ENCODE peak calls at places on chromosomes 12 and 14, in nine cellular contexts. K is heart left ventricle, T is AG04450, C is fibroblast of pulmonary artery, X is astrocyte of the spinal cord, A is coronary artery, R is upper lobe of left lung, Z is suprapubic skin, B is cardiac muscle cell. D is an unnamed sample.

GRCh38 chr12:85029456-85029855 is 6.6 kb downstream of the TSPAN19 start:
- DNase-seq in K (no peak), T (no peak), C (peak; percentile 61), X (peak; percentile 47), A (no peak), R (no peak), Z (no peak), B (peak; percentile 38), D (no peak)

GRCh38 chr12:113601656-113602263 is 130.1 kb upstream of the LHX5 start:
- DNase-seq in K (no peak), T (no peak), C (peak; percentile 2), X (no peak), A (no peak), R (no peak), Z (no peak), B (peak; percentile 3), D (no peak)

GRCh38 chr12:124010687-124011086 is 37.7 kb downstream of the ZNF664 start:
- DNase-seq in K (no peak), T (no peak), C (no peak), X (no peak), A (peak; percentile 35), R (no peak), Z (no peak), B (no peak), D (no peak)

GRCh38 chr12:57476162-57476992 is 3.3 kb downstream of the ARHGAP9 start:
- DNase-seq in K (no peak), T (no peak), C (no peak), X (no peak), A (no peak), R (peak; percentile 86), Z (no peak), B (no peak), D (no peak)

GRCh38 chr12:1575287-1575798 is 19.0 kb downstream of the FBXL14 start:
- DNase-seq in K (no peak), T (no peak), C (no peak), X (peak; percentile 40), A (no peak), R (peak; percentile 20), Z (no peak), B (peak; percentile 31), D (no peak)

GRCh38 chr14:60094306-60094897 is 2.7 kb downstream of the PCNX4 start:
- DNase-seq in K (peak; percentile 10), T (no peak), C (peak; percentile 75), X (peak; percentile 59), A (no peak), R (no peak), Z (no peak), B (peak; percentile 71), D (no peak)

GRCh38 chr12:57530396-57531142 is 7.9 kb downstream of the MBD6 start:
- DNase-seq in K (no peak), T (no peak), C (no peak), X (no peak), A (no peak), R (no peak), Z (no peak), B (no peak), D (no peak)

GRCh38 chr12:57452937-57453509 is 2.1 kb upstream of the INHBE start:
- DNase-seq in K (peak; percentile 85), T (no peak), C (peak; percentile 82), X (peak; percentile 77), A (no peak), R (no peak), Z (no peak), B (peak; percentile 85), D (peak; percentile 45)

GRCh38 chr12:85641796-85642195 is 194.4 kb downstream of the RASSF9 start:
- DNase-seq in K (no peak), T (no peak), C (no peak), X (no peak), A (no peak), R (no peak), Z (no peak), B (no peak), D (no peak)

GRCh38 chr14:101845896-101846295 is 84.4 kb downstream of the PPP2R5C start:
- DNase-seq in K (no peak), T (no peak), C (no peak), X (no peak), A (no peak), R (no peak), Z (no peak), B (no peak), D (no peak)

GRCh38 chr12:33431648-33432047 is 8.0 kb downstream of the SYT10 start:
- DNase-seq in K (no peak), T (no peak), C (no peak), X (no peak), A (no peak), R (no peak), Z (no peak), B (no peak), D (no peak)

GRCh38 chr12:33423706-33424105 is 15.9 kb downstream of the SYT10 start:
- DNase-seq in K (no peak), T (no peak), C (no peak), X (no peak), A (no peak), R (no peak), Z (no peak), B (no peak), D (no peak)

GRCh38 chr12:33432992-33433391 is 6.6 kb downstream of the SYT10 start:
- DNase-seq in K (no peak), T (no peak), C (no peak), X (no peak), A (no peak), R (no peak), Z (no peak), B (no peak), D (no peak)

GRCh38 chr12:33429468-33429867 is 10.2 kb downstream of the SYT10 start:
- DNase-seq in K (no peak), T (no peak), C (no peak), X (no peak), A (no peak), R (no peak), Z (no peak), B (no peak), D (no peak)

GRCh38 chr12:33427071-33427470 is 12.5 kb downstream of the SYT10 start:
- DNase-seq in K (no peak), T (no peak), C (no peak), X (no peak), A (no peak), R (no peak), Z (no peak), B (no peak), D (no peak)
- TF ChIP-seq CTCF in K (no peak), T (no peak), C (no peak), X (no peak), A (no peak), R (no peak), Z (no peak), B (no peak), D (no peak)

DNA sequence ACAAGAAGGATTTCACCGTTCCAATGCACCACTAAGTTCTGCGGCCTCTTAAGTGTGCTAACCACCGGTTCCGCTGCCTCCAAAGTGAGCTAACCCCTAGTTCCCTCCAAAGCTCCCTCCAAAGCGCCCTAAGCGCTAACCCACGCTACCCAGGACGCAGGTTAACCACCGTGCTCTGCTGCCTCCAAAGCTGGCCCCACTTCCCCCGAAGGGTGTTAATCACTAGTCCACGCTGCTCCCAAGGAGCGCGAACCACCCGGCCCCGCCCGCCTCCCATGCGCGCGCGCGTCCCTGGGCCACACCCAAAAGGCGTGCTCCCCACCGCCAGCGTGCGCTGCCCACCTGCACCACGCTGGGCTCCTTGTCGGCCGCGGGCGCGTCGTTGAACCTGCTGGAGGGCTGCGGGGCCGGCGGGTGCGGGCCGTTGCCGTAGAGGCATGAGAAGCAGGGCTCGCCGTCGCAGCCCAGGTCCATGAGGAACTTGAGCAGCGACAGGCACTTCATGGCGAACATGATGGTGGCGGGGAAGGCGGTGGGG is 11.7 kb downstream of the FAM181A start:
- DNase-seq in K (no peak), T (no peak), C (no peak), X (no peak), A (no peak), R (peak; percentile 85), Z (no peak), B (no peak), D (no peak)
- H3K4me3 ChIP-seq in K (no peak overlapping the region), T (no peak overlapping the region), C (no peak overlapping the region), X (no peak overlapping the region), A (no peak overlapping the region), R (peak overlapping the region; percentile 38), Z (peak overlapping the region; percentile 31), B (no peak overlapping the region), D (no peak overlapping the region)

GRCh38 chr12:79935021-79935623 is at the start of gene PPP1R12A:
- DNase-seq in K (peak; percentile 98), T (peak; percentile 97), C (peak; percentile 98), X (peak; percentile 99), A (peak; percentile 98), R (peak; percentile 99), Z (peak; percentile 98), B (peak; percentile 99), D (peak; percentile 89)
- TF ChIP-seq CTCF in K (no peak), T (no peak), C (no peak), X (no peak), A (no peak), R (peak; percentile 13), Z (peak; percentile 25), B (peak; percentile 10), D (no peak)

GRCh38 chr12:55843431-55843830 is 695 bp upstream of the MMP19 start:
- DNase-seq in K (no peak), T (no peak), C (no peak), X (no peak), A (no peak), R (no peak), Z (peak; percentile 65), B (no peak), D (no peak)

GRCh38 chr12:55845349-55845748 is 2.6 kb upstream of the MMP19 start:
- DNase-seq in K (no peak), T (no peak), C (no peak), X (no peak), A (no peak), R (no peak), Z (peak; percentile 44), B (no peak), D (no peak)

GRCh38 chr12:55840581-55841351 is 2.0 kb downstream of the MMP19 start:
- DNase-seq in K (no peak), T (no peak), C (no peak), X (no peak), A (no peak), R (no peak), Z (peak; percentile 62), B (no peak), D (no peak)

GRCh38 chr12:55845785-55846496 is 3.2 kb upstream of the MMP19 start:
- DNase-seq in K (no peak), T (no peak), C (no peak), X (no peak), A (no peak), R (no peak), Z (peak; percentile 57), B (peak; percentile 44), D (no peak)

DNA sequence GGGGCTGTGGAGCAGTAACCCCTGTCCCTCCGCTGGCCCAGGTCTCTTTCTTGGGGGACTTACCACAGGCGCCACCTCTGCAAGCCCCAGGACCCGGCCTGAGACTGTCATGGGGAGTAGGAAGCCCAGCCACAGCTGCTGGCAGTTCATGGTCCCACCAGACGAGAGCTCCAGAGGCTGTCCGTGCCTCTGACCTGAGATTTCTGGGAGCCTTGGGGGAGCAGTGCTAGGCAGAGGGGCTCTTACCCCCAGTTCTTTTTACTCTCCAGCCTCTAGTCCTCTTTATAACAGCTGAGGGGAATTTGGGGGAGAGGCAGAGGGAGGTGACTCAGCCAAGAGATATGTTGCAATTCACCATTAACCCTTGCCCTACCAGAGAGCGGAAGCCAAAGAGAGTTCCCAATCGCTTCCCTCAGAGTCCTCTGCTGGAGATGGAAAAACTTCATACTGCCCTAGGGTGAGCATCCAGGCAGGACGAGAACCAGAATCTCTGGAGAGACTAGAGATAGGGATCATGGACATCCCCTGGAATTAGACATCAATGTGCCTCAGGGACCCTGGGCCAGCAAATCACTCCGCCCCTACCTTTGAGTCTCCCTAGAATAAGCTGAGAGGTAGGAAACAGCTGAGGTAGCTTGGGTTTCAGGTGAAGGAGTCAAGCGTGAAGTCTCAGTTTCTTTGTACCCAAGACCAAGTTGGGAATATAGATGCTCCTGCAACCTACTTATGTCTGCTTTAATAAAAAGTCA is at the start of gene MMP19:
- DNase-seq in K (no peak), T (peak; percentile 62), C (peak; percentile 89), X (peak; percentile 73), A (no peak), R (peak; percentile 40), Z (peak; percentile 79), B (peak; percentile 90), D (peak; percentile 34)
- H3K4me3 ChIP-seq in K (peak within 1 kb of the TSS; percentile 67), T (peak within 1 kb of the TSS; percentile 86), C (peak within 1 kb of the TSS; percentile 79), X (peak within 1 kb of the TSS; percentile 55), A (peak within 1 kb of the TSS; percentile 70), R (peak within 1 kb of the TSS; percentile 36), Z (peak within 1 kb of the TSS; percentile 47), B (no peak within 1 kb of the TSS), D (peak within 1 kb of the TSS; percentile 74)